ENCODE peak calls at places on chromosomes 11 and 22, in five cellular contexts. One of them, this sample, is unnamed.

GRCh38 chr11:75408852-75409219 is 9.5 kb downstream of the RPS3 start:
- DNase-seq in cardiac fibroblast: no peak
- DNase-seq in BJ: no peak
- DNase-seq in mucosa of descending colon: no peak
- DNase-seq in cardiac muscle cell: no peak
- DNase-seq in this sample: no peak

GRCh38 chr11:125201525-125202121 is 37.1 kb downstream of the PKNOX2 start:
- DNase-seq in cardiac fibroblast: peak; percentile 33
- DNase-seq in BJ: no peak
- DNase-seq in mucosa of descending colon: no peak
- DNase-seq in cardiac muscle cell: peak; percentile 46
- DNase-seq in this sample: no peak

GRCh38 chr22:48711669-48712068 is 1116.0 kb downstream of the BRD1 start:
- DNase-seq in cardiac fibroblast: no peak
- DNase-seq in BJ: no peak
- DNase-seq in mucosa of descending colon: no peak
- DNase-seq in cardiac muscle cell: no peak
- DNase-seq in this sample: no peak

GRCh38 chr11:73795925-73796632 is 8.4 kb downstream of the MRPL48 start:
- DNase-seq in cardiac fibroblast: no peak
- DNase-seq in BJ: no peak
- DNase-seq in mucosa of descending colon: no peak
- DNase-seq in cardiac muscle cell: no peak
- DNase-seq in this sample: no peak

GRCh38 chr11:9600651-9601040 is 27.2 kb downstream of the WEE1 start:
- DNase-seq in cardiac fibroblast: no peak
- DNase-seq in BJ: no peak
- DNase-seq in mucosa of descending colon: no peak
- DNase-seq in cardiac muscle cell: no peak
- DNase-seq in this sample: no peak

GRCh38 chr11:44894217-44894617 is 56.5 kb downstream of the TP53I11 start:
- DNase-seq in cardiac fibroblast: peak; percentile 72
- DNase-seq in BJ: no peak
- DNase-seq in mucosa of descending colon: peak; percentile 43
- DNase-seq in cardiac muscle cell: peak; percentile 80
- DNase-seq in this sample: peak; percentile 92

GRCh38 chr22:46081831-46082210 is 68.5 kb upstream of the PPARA start:
- DNase-seq in cardiac fibroblast: no peak
- DNase-seq in BJ: no peak
- DNase-seq in mucosa of descending colon: no peak
- DNase-seq in cardiac muscle cell: no peak
- DNase-seq in this sample: no peak

GRCh38 chr22:22593964-22594656 is 35.0 kb upstream of the PRAME start:
- DNase-seq in cardiac fibroblast: peak; percentile 66
- DNase-seq in BJ: no peak
- DNase-seq in mucosa of descending colon: peak; percentile 60
- DNase-seq in cardiac muscle cell: peak; percentile 68
- DNase-seq in this sample: peak; percentile 56

GRCh38 chr11:120112174-120112796 is 25.6 kb downstream of the TRIM29 start:
- DNase-seq in cardiac fibroblast: no peak
- DNase-seq in BJ: no peak
- DNase-seq in mucosa of descending colon: no peak
- DNase-seq in cardiac muscle cell: no peak
- DNase-seq in this sample: no peak

GRCh38 chr11:133827556-133827955 is 17.8 kb downstream of the SPATA19 start:
- DNase-seq in cardiac fibroblast: no peak
- DNase-seq in BJ: no peak
- DNase-seq in mucosa of descending colon: no peak
- DNase-seq in cardiac muscle cell: no peak
- DNase-seq in this sample: no peak

GRCh38 chr11:75562048-75562835 is at the start of gene SERPINH1:
- DNase-seq in cardiac fibroblast: peak; percentile 96
- DNase-seq in BJ: no peak
- DNase-seq in mucosa of descending colon: peak; percentile 86
- DNase-seq in cardiac muscle cell: peak; percentile 94
- DNase-seq in this sample: peak; percentile 92

GRCh38 chr11:3123761-3124733 is 41.1 kb downstream of the OSBPL5 start:
- DNase-seq in cardiac fibroblast: peak; percentile 96
- DNase-seq in BJ: peak; percentile 79
- DNase-seq in mucosa of descending colon: peak; percentile 63
- DNase-seq in cardiac muscle cell: peak; percentile 96
- DNase-seq in this sample: no peak

GRCh38 chr11:75637998-75638397 is 30.8 kb downstream of the MAP6 start:
- DNase-seq in cardiac fibroblast: no peak
- DNase-seq in BJ: no peak
- DNase-seq in mucosa of descending colon: no peak
- DNase-seq in cardiac muscle cell: no peak
- DNase-seq in this sample: no peak

GRCh38 chr11:107493117-107493516 is 35.5 kb upstream of the CWF19L2 start:
- DNase-seq in cardiac fibroblast: no peak
- DNase-seq in BJ: no peak
- DNase-seq in mucosa of descending colon: no peak
- DNase-seq in cardiac muscle cell: peak; percentile 2
- DNase-seq in this sample: no peak

GRCh38 chr22:28283025-28283654 is 364.1 kb upstream of the PITPNB start:
- DNase-seq in cardiac fibroblast: peak; percentile 48
- DNase-seq in BJ: no peak
- DNase-seq in mucosa of descending colon: no peak
- DNase-seq in cardiac muscle cell: peak; percentile 21
- DNase-seq in this sample: no peak

GRCh38 chr11:554824-555499 is 5.6 kb downstream of the LMNTD2 start:
- DNase-seq in cardiac fibroblast: peak; percentile 34
- DNase-seq in BJ: no peak
- DNase-seq in mucosa of descending colon: peak; percentile 80
- DNase-seq in cardiac muscle cell: peak; percentile 45
- DNase-seq in this sample: no peak

GRCh38 chr11:23423119-23423518 is 562.8 kb upstream of the CCDC179 start:
- DNase-seq in cardiac fibroblast: no peak
- DNase-seq in BJ: peak; percentile 20
- DNase-seq in mucosa of descending colon: no peak
- DNase-seq in cardiac muscle cell: no peak
- DNase-seq in this sample: no peak

GRCh38 chr22:33917744-33918406 is 2.4 kb downstream of the LARGE1 start:
- DNase-seq in cardiac fibroblast: peak; percentile 6
- DNase-seq in BJ: no peak
- DNase-seq in mucosa of descending colon: peak; percentile 10
- DNase-seq in cardiac muscle cell: no peak
- DNase-seq in this sample: no peak

GRCh38 chr11:131037873-131038272 is 121.6 kb upstream of the SNX19 start:
- DNase-seq in cardiac fibroblast: no peak
- DNase-seq in BJ: no peak
- DNase-seq in mucosa of descending colon: no peak
- DNase-seq in cardiac muscle cell: peak; percentile 5
- DNase-seq in this sample: no peak

GRCh38 chr11:15816270-15816871 is 540.0 kb downstream of the SOX6 start:
- DNase-seq in cardiac fibroblast: peak; percentile 83
- DNase-seq in BJ: no peak
- DNase-seq in mucosa of descending colon: peak; percentile 43
- DNase-seq in cardiac muscle cell: peak; percentile 91
- DNase-seq in this sample: peak; percentile 87

GRCh38 chr11:20125927-20126326 is 34.3 kb downstream of the DBX1 start:
- DNase-seq in cardiac fibroblast: peak; percentile 44
- DNase-seq in BJ: no peak
- DNase-seq in mucosa of descending colon: no peak
- DNase-seq in cardiac muscle cell: peak; percentile 48
- DNase-seq in this sample: no peak

GRCh38 chr22:42906605-42907338 is 49.7 kb upstream of the ARFGAP3 start:
- DNase-seq in cardiac fibroblast: peak; percentile 86
- DNase-seq in BJ: no peak
- DNase-seq in mucosa of descending colon: no peak
- DNase-seq in cardiac muscle cell: peak; percentile 87
- DNase-seq in this sample: no peak

GRCh38 chr11:129117595-129118350 is 74.4 kb downstream of the ARHGAP32 start:
- DNase-seq in cardiac fibroblast: peak; percentile 81
- DNase-seq in BJ: peak; percentile 16
- DNase-seq in mucosa of descending colon: peak; percentile 70
- DNase-seq in cardiac muscle cell: peak; percentile 86
- DNase-seq in this sample: no peak

GRCh38 chr11:105589346-105589745 is 20.5 kb upstream of the GRIA4 start:
- DNase-seq in cardiac fibroblast: no peak
- DNase-seq in BJ: no peak
- DNase-seq in mucosa of descending colon: no peak
- DNase-seq in cardiac muscle cell: no peak
- DNase-seq in this sample: no peak

GRCh38 chr11:75450826-75451783 is 18.1 kb upstream of the KLHL35 start:
- DNase-seq in cardiac fibroblast: no peak
- DNase-seq in BJ: no peak
- DNase-seq in mucosa of descending colon: no peak
- DNase-seq in cardiac muscle cell: no peak
- DNase-seq in this sample: no peak

GRCh38 chr11:127445476-127445875 is 444.9 kb upstream of the KIRREL3 start:
- DNase-seq in cardiac fibroblast: no peak
- DNase-seq in BJ: no peak
- DNase-seq in mucosa of descending colon: no peak
- DNase-seq in cardiac muscle cell: no peak
- DNase-seq in this sample: no peak

GRCh38 chr11:22244986-22245592 is 52.2 kb downstream of the ANO5 start:
- DNase-seq in cardiac fibroblast: peak; percentile 60
- DNase-seq in BJ: no peak
- DNase-seq in mucosa of descending colon: peak; percentile 38
- DNase-seq in cardiac muscle cell: peak; percentile 55
- DNase-seq in this sample: no peak

GRCh38 chr11:115552151-115552550 is 47.9 kb upstream of the CADM1 start:
- DNase-seq in cardiac fibroblast: no peak
- DNase-seq in BJ: no peak
- DNase-seq in mucosa of descending colon: no peak
- DNase-seq in cardiac muscle cell: no peak
- DNase-seq in this sample: no peak

GRCh38 chr11:24781288-24781687 is 284.4 kb downstream of the LUZP2 start:
- DNase-seq in cardiac fibroblast: no peak
- DNase-seq in BJ: no peak
- DNase-seq in mucosa of descending colon: no peak
- DNase-seq in cardiac muscle cell: peak; percentile 0
- DNase-seq in this sample: no peak

GRCh38 chr22:22748297-22748743 is 103.9 kb downstream of the GGTLC2 start:
- DNase-seq in cardiac fibroblast: peak; percentile 68
- DNase-seq in BJ: no peak
- DNase-seq in mucosa of descending colon: peak; percentile 71
- DNase-seq in cardiac muscle cell: peak; percentile 74
- DNase-seq in this sample: peak; percentile 74

GRCh38 chr11:30653606-30654005 is 67.5 kb upstream of the MPPED2 start:
- DNase-seq in cardiac fibroblast: no peak
- DNase-seq in BJ: no peak
- DNase-seq in mucosa of descending colon: no peak
- DNase-seq in cardiac muscle cell: no peak
- DNase-seq in this sample: no peak

GRCh38 chr22:24053481-24054226 is 42.5 kb downstream of the CABIN1 start:
- DNase-seq in cardiac fibroblast: no peak
- DNase-seq in BJ: no peak
- DNase-seq in mucosa of descending colon: no peak
- DNase-seq in cardiac muscle cell: no peak
- DNase-seq in this sample: no peak

GRCh38 chr11:119361056-119361787 is 14.7 kb upstream of the MFRP start:
- DNase-seq in cardiac fibroblast: peak; percentile 59
- DNase-seq in BJ: peak; percentile 48
- DNase-seq in mucosa of descending colon: no peak
- DNase-seq in cardiac muscle cell: peak; percentile 58
- DNase-seq in this sample: no peak

DNA sequence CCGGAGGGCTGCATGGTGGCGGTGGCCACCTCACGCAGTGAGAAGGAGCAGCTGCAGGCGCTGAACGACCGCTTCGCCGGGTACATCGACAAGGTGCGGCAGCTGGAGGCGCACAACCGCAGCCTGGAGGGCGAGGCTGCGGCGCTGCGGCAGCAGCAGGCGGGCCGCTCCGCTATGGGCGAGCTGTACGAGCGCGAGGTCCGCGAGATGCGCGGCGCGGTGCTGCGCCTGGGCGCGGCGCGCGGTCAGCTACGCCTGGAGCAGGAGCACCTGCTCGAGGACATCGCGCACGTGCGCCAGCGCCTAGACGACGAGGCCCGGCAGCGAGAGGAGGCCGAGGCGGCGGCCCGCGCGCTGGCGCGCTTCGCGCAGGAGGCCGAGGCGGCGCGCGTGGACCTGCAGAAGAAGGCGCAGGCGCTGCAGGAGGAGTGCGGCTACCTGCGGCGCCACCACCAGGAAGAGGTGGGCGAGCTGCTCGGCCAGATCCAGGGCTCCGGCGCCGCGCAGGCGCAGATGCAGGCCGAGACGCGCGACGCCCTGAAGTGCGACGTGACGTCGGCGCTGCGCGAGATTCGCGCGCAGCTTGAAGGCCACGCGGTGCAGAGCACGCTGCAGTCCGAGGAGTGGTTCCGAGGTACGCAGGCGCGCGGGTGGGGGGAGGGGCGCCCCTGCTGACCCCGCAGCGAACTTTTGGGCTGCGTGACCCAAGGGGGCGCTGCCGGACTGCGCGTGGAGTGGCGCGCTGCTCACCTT is 670 bp downstream of the NEFH start:
- DNase-seq in cardiac fibroblast: peak; percentile 71
- DNase-seq in BJ: no peak
- DNase-seq in mucosa of descending colon: no peak
- DNase-seq in cardiac muscle cell: peak; percentile 82
- DNase-seq in this sample: no peak
- TF ChIP-seq CTCF in cardiac fibroblast: no peak
- TF ChIP-seq CTCF in BJ: no peak
- TF ChIP-seq CTCF in mucosa of descending colon: no peak
- TF ChIP-seq CTCF in cardiac muscle cell: peak; percentile 16
- TF ChIP-seq CTCF in this sample: no peak

GRCh38 chr11:35554491-35555237 is 29.2 kb upstream of the PAMR1 start:
- DNase-seq in cardiac fibroblast: peak; percentile 39
- DNase-seq in BJ: no peak
- DNase-seq in mucosa of descending colon: no peak
- DNase-seq in cardiac muscle cell: peak; percentile 34
- DNase-seq in this sample: no peak
- TF ChIP-seq CTCF in cardiac fibroblast: peak; percentile 50
- TF ChIP-seq CTCF in BJ: peak; percentile 65
- TF ChIP-seq CTCF in mucosa of descending colon: no peak
- TF ChIP-seq CTCF in cardiac muscle cell: peak; percentile 46
- TF ChIP-seq CTCF in this sample: peak; percentile 42

GRCh38 chr11:63901660-63902059 is 15.3 kb downstream of the RCOR2 start:
- DNase-seq in cardiac fibroblast: peak; percentile 41
- DNase-seq in BJ: no peak
- DNase-seq in mucosa of descending colon: no peak
- DNase-seq in cardiac muscle cell: peak; percentile 35
- DNase-seq in this sample: no peak
- TF ChIP-seq CTCF in cardiac fibroblast: peak; percentile 36
- TF ChIP-seq CTCF in BJ: peak; percentile 46
- TF ChIP-seq CTCF in mucosa of descending colon: no peak
- TF ChIP-seq CTCF in cardiac muscle cell: peak; percentile 49
- TF ChIP-seq CTCF in this sample: no peak

GRCh38 chr11:116892374-116892773 is 55.0 kb upstream of the APOA1 start:
- DNase-seq in cardiac fibroblast: no peak
- DNase-seq in BJ: no peak
- DNase-seq in mucosa of descending colon: no peak
- DNase-seq in cardiac muscle cell: no peak
- DNase-seq in this sample: no peak

GRCh38 chr11:116896211-116896610 is 58.8 kb upstream of the APOA1 start:
- DNase-seq in cardiac fibroblast: no peak
- DNase-seq in BJ: no peak
- DNase-seq in mucosa of descending colon: no peak
- DNase-seq in cardiac muscle cell: no peak
- DNase-seq in this sample: no peak

GRCh38 chr11:116893906-116894305 is 56.5 kb upstream of the APOA1 start:
- DNase-seq in cardiac fibroblast: no peak
- DNase-seq in BJ: no peak
- DNase-seq in mucosa of descending colon: no peak
- DNase-seq in cardiac muscle cell: no peak
- DNase-seq in this sample: no peak

GRCh38 chr11:116893437-116893836 is 56.0 kb upstream of the APOA1 start:
- DNase-seq in cardiac fibroblast: no peak
- DNase-seq in BJ: no peak
- DNase-seq in mucosa of descending colon: no peak
- DNase-seq in cardiac muscle cell: no peak
- DNase-seq in this sample: no peak

GRCh38 chr11:116895053-116895757 is 57.8 kb upstream of the APOA1 start:
- DNase-seq in cardiac fibroblast: peak; percentile 37
- DNase-seq in BJ: no peak
- DNase-seq in mucosa of descending colon: no peak
- DNase-seq in cardiac muscle cell: peak; percentile 46
- DNase-seq in this sample: no peak
- TF ChIP-seq CTCF in cardiac fibroblast: peak; percentile 57
- TF ChIP-seq CTCF in BJ: peak; percentile 32
- TF ChIP-seq CTCF in mucosa of descending colon: no peak
- TF ChIP-seq CTCF in cardiac muscle cell: peak; percentile 62
- TF ChIP-seq CTCF in this sample: peak; percentile 42

This sample was measured in osteocyte.